ENCODE peak calls at places on chromosomes 6 and 20, in eight cellular contexts. I is activated naive CD8-positive, alpha-beta T cell treated with anti-CD3 and anti-CD28 coated beads for 36 hours; Q is psoas muscle; R is hepatocyte; D is stimulated activated CD4-positive, alpha-beta T cell treated with anti-CD3 and anti-CD28 coated beads, TNF-alpha, amount 100 ng/mL, for 24 hours; G is GM04503; C is testis; N is mammary epithelial cell. U is an unnamed sample.
A peak's percentile ranks its signal among the peaks of the same experiment; 100 is the strongest.

GRCh38 chr6:4287811-4288244 is 152.5 kb upstream of the ECI2 start:
- DNase-seq in D (no peak), C (no peak), Q (no peak), R (no peak), N (no peak), G (no peak), I (no peak), U (no peak)

GRCh38 chr20:64222273-64222672 is 33.3 kb upstream of the PCMTD2 start:
- DNase-seq in C (no peak), R (peak; percentile 27), Q (no peak), N (peak; percentile 91), G (no peak), D (no peak), I (no peak), U (no peak)

GRCh38 chr6:40907198-40907701 is 131.8 kb downstream of the UNC5CL start:
- DNase-seq in D (no peak), N (peak; percentile 81), G (no peak), R (no peak), Q (no peak), I (no peak), C (peak; percentile 57), U (no peak)

GRCh38 chr6:122789078-122789861 is at the start of gene SMPDL3A:
- DNase-seq in Q (peak; percentile 91), N (peak; percentile 74), I (peak; percentile 44), C (peak; percentile 85), R (peak; percentile 87), G (peak; percentile 39), D (no peak), U (peak; percentile 90)

GRCh38 chr20:25498280-25498606 is 87.1 kb downstream of the NINL start:
- DNase-seq in G (no peak), I (no peak), C (no peak), R (no peak), Q (no peak), D (no peak), N (no peak), U (no peak)

GRCh38 chr6:3719462-3720308 is 31.8 kb downstream of the PXDC1 start:
- DNase-seq in D (no peak), C (no peak), I (no peak), G (no peak), N (no peak), R (no peak), Q (no peak), U (no peak)

GRCh38 chr6:145087034-145087433 is 648.3 kb downstream of the EPM2A start:
- DNase-seq in N (peak; percentile 49), D (no peak), Q (no peak), G (no peak), R (no peak), C (no peak), I (no peak), U (peak; percentile 86)

GRCh38 chr20:5557123-5557522 is 193.1 kb upstream of the SHLD1 start:
- DNase-seq in G (no peak), Q (peak; percentile 64), R (peak; percentile 57), I (peak; percentile 22), C (peak; percentile 67), D (peak; percentile 14), N (peak; percentile 11), U (peak; percentile 65)

GRCh38 chr6:54602591-54602990 is 244.0 kb upstream of the FAM83B start:
- DNase-seq in C (no peak), G (no peak), I (no peak), R (no peak), N (no peak), Q (no peak), D (no peak), U (no peak)

GRCh38 chr6:46453756-46454316 is 37.4 kb downstream of the RCAN2 start:
- DNase-seq in D (no peak), G (no peak), R (no peak), N (no peak), I (no peak), Q (no peak), C (no peak), U (no peak)

GRCh38 chr6:168341280-168341679 is 21.7 kb upstream of the DACT2 start:
- DNase-seq in Q (no peak), R (no peak), C (no peak), N (no peak), I (no peak), D (no peak), G (no peak), U (no peak)

GRCh38 chr6:139841794-139842215 is 467.4 kb upstream of the CITED2 start:
- DNase-seq in R (no peak), G (no peak), D (no peak), Q (no peak), N (no peak), C (no peak), I (no peak), U (no peak)

GRCh38 chr6:157089258-157089657 is 234.1 kb downstream of the TMEM242 start:
- DNase-seq in Q (no peak), C (no peak), I (no peak), N (no peak), G (peak; percentile 68), D (no peak), R (peak; percentile 16), U (peak; percentile 82)

GRCh38 chr20:36217226-36217625 is 19.1 kb upstream of the AAR2 start:
- DNase-seq in R (peak; percentile 16), C (no peak), Q (no peak), N (no peak), G (no peak), I (no peak), D (no peak), U (no peak)

GRCh38 chr20:37519508-37520416 is 1.3 kb upstream of the NNAT start:
- DNase-seq in I (peak; percentile 3), G (no peak), R (no peak), Q (peak; percentile 62), C (no peak), D (no peak), N (no peak), U (peak; percentile 31)

GRCh38 chr6:76789580-76789979 is 673.7 kb downstream of the HTR1B start:
- DNase-seq in N (no peak), Q (no peak), C (no peak), G (no peak), I (no peak), D (no peak), R (no peak), U (no peak)

GRCh38 chr6:2044192-2044591 is 201.2 kb downstream of the GMDS start:
- DNase-seq in D (no peak), C (no peak), R (no peak), G (no peak), Q (no peak), I (no peak), N (no peak), U (no peak)

GRCh38 chr20:19758888-19759331 is 852 bp downstream of the RIN2 start:
- DNase-seq in D (no peak), Q (peak; percentile 84), C (peak; percentile 37), I (no peak), R (peak; percentile 74), G (no peak), N (peak; percentile 21), U (no peak)

U was measured in brain microvascular endothelial cell.